ENCODE peak calls at places on chromosomes 5 and 9, in four cellular contexts. T, H, E and A are unnamed samples.
A peak's percentile ranks its signal among the peaks of the same experiment; 100 is the strongest.

GRCh38 chr9:23754551-23754950 is 71.5 kb downstream of the ELAVL2 start:
- DNase-seq in T (no peak), E (no peak), H (no peak), A (no peak)

GRCh38 chr5:112867411-112867810 is 6.3 kb downstream of the SRP19 start:
- DNase-seq in T (no peak), E (no peak), H (no peak), A (no peak)

GRCh38 chr9:5389109-5389732 is 48.5 kb downstream of the PLGRKT start:
- DNase-seq in H (no peak), T (no peak), E (no peak), A (peak; percentile 45)

GRCh38 chr9:90559075-90560073 is 83.2 kb downstream of the DIRAS2 start:
- DNase-seq in H (no peak), E (no peak), T (no peak), A (no peak)

GRCh38 chr5:147509041-147509709 is 693 bp downstream of the DPYSL3 start:
- DNase-seq in T (no peak), E (no peak), H (peak; percentile 58), A (no peak)

GRCh38 chr5:154593091-154593490 is 115.1 kb upstream of the HAND1 start:
- DNase-seq in T (no peak), E (no peak), H (no peak), A (no peak)

GRCh38 chr5:8633706-8634105 is 764.8 kb downstream of the MTRR start:
- DNase-seq in H (no peak), E (no peak), T (no peak), A (no peak)

GRCh38 chr9:37415011-37415719 is 7.3 kb upstream of the GRHPR start:
- DNase-seq in T (peak; percentile 76), E (peak; percentile 88), H (peak; percentile 87), A (no peak)

GRCh38 chr5:36414869-36415282 is 113.2 kb upstream of the RANBP3L start:
- DNase-seq in T (peak; percentile 24), H (peak; percentile 26), E (peak; percentile 39), A (no peak)

GRCh38 chr5:142422426-142422825 is 97.6 kb upstream of the SPRY4 start:
- DNase-seq in T (no peak), H (no peak), E (no peak), A (no peak)

GRCh38 chr9:123710299-123710698 is 219.6 kb downstream of the DENND1A start:
- DNase-seq in E (no peak), T (no peak), H (no peak), A (no peak)

GRCh38 chr9:7148243-7148765 is 390.5 kb downstream of the KDM4C start:
- DNase-seq in T (no peak), E (no peak), H (no peak), A (no peak)

GRCh38 chr5:96247097-96247675 is 185.9 kb downstream of the PCSK1 start:
- DNase-seq in E (no peak), H (no peak), T (no peak), A (no peak)

GRCh38 chr5:133538718-133539117 is 73.6 kb downstream of the FSTL4 start:
- DNase-seq in E (no peak), T (no peak), H (no peak), A (no peak)

GRCh38 chr5:169707714-169708113 is 70.6 kb downstream of the DOCK2 start:
- DNase-seq in E (no peak), T (no peak), H (no peak), A (no peak)

GRCh38 chr5:39505751-39506150 is 81.0 kb upstream of the DAB2 start:
- DNase-seq in H (no peak), E (no peak), T (no peak), A (no peak)

GRCh38 chr5:160152901-160153300 is 33.7 kb upstream of the PWWP2A start:
- DNase-seq in H (no peak), E (no peak), T (no peak), A (no peak)

GRCh38 chr5:59637878-59638580 is 255.5 kb downstream of the PDE4D start:
- DNase-seq in H (no peak), T (no peak), E (no peak), A (no peak)

GRCh38 chr5:52015760-52016159 is 632.5 kb downstream of the ISL1 start:
- DNase-seq in E (no peak), T (peak; percentile 27), H (no peak), A (no peak)

GRCh38 chr5:88877826-88878225 is 5.2 kb downstream of the MEF2C start:
- DNase-seq in T (no peak), H (no peak), E (no peak), A (no peak)

GRCh38 chr5:80754900-80755299 is 100.1 kb upstream of the DHFR start:
- DNase-seq in E (no peak), T (no peak), H (no peak), A (peak; percentile 33)

GRCh38 chr5:126052120-126052519 is 371.1 kb upstream of the GRAMD2B start:
- DNase-seq in E (no peak), H (no peak), T (no peak), A (no peak)

GRCh38 chr5:180121799-180122198 is 50.2 kb upstream of the RNF130 start:
- DNase-seq in H (no peak), T (no peak), E (no peak), A (no peak)

DNA sequence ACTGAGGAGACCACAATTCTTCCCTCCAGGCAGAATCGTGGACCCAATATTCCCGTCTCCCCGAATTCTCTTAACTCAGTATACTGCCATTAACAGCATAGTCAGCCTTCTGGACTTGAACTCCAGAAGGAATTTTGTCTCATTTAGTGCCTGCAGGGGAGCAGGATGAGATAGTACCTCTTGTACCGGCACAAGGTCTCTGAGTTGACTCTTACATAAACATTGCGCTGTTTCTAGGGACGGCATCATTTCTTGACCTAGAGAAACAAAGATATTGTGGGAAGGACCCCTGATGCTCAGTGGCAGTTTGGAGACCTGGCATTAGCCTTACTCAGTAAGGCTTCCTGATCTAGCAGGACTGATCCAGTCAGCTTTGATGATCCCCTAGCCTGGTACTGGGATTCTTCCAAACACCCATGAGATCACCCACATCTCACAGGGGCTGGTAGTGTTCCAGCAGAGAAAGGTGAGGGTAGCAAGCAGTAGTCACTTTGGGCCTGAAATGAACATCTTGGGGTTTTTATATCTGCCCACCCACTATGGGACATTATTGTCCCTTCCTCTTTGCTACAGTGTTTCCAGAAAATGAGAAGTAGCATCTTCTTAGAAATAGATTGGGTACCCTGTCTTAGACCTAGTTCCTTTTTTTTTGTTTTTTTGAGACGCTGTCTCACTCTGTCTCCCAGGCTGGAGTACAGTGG is 249.0 kb upstream of the ANKRD55 start:
- DNase-seq in E (no peak), H (peak; percentile 31), T (no peak), A (no peak)
- H3K9ac ChIP-seq in E (no peak overlapping the region), H (no peak overlapping the region), T (peak overlapping the region; percentile 78), A (no peak overlapping the region)

DNA sequence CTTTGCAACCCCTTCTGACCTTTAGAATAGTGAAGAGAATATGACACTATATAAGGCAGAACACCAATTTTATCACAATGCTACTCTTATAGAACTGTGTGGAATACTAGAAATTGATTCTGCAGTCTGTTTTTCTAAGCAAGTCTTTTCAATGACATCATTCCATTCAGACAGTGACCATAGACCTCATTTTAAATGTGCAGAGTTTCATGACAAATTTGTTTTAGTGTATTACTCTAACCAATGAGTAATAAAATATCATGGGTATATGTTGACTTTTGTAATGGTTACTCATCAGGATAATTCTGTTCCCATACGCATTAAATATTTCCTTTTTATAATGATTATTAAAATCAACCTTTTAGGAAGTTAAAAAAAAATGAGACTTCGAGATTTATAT is 219.9 kb downstream of the COX7C start:
- DNase-seq in H (no peak), T (no peak), E (no peak), A (no peak)
- TF ChIP-seq SMC3 in H (no peak), T (no peak), E (no peak), A (no peak)

GRCh38 chr5:31776976-31777651 is 138.2 kb downstream of the PDZD2 start:
- DNase-seq in T (no peak), E (no peak), H (no peak), A (no peak)

GRCh38 chr5:31771045-31771444 is 132.1 kb downstream of the PDZD2 start:
- DNase-seq in E (no peak), H (no peak), T (no peak), A (peak; percentile 30)

GRCh38 chr5:31771500-31771899 is 132.6 kb downstream of the PDZD2 start:
- DNase-seq in E (no peak), H (no peak), T (no peak), A (no peak)

GRCh38 chr5:31770157-31770556 is 131.2 kb downstream of the PDZD2 start:
- DNase-seq in H (no peak), T (no peak), E (no peak), A (no peak)

DNA sequence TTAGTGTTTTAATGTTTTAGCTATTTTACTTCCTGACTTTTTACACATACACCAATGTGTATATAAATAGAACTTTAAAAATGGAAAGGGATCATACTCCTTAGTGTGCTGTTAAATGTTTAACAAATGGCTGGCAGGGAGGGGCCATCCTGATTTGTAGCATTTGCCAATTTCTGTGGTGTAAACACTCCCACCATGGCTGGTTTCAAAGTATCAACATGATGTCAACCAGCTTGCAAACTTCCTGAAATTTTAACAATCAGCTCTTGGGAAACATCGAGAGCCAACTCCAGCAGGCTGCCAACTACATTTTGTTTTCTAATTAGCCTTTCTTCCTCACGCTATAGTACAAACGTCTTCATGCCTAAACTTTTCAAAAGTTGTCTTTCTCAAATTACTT is 135.8 kb downstream of the PDZD2 start:
- DNase-seq in T (no peak), E (no peak), H (no peak), A (no peak)
- TF ChIP-seq FOXM1 in T (no peak), E (no peak), H (no peak), A (no peak)

GRCh38 chr9:33229359-33230120 is 10.4 kb upstream of the SPINK4 start:
- DNase-seq in E (no peak), T (peak; percentile 78), H (no peak), A (no peak)
- H3K9ac ChIP-seq in E (no peak overlapping the region), T (no peak overlapping the region), H (no peak overlapping the region), A (no peak overlapping the region)

DNA sequence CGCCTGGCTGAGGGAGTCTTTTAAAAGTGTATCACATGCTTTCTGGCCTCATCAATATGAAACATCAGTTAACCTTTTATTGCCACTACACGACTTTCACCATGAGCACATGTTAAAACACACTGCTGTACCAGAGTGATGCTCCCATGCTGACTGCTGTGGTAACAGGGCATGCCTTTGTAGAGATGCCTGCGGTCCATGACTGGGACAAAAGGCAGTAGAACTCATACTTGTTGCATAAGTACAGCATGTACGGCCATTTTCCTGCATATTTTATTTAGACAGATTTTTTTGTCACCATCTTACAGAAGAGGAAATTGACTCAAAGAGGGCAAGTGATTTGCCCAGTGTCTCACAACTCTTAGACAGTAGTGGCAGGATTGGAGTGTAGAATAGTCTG is 105.7 kb upstream of the ADAMTSL1 start:
- DNase-seq in E (no peak), H (no peak), T (no peak), A (no peak)
- TF ChIP-seq SMC3 in E (no peak), H (no peak), T (no peak), A (no peak)

GRCh38 chr5:87061046-87061445 is 206.6 kb upstream of the RASA1 start:
- DNase-seq in H (no peak), E (no peak), T (no peak), A (no peak)
- TF ChIP-seq FOXM1 in H (no peak), E (no peak), T (no peak), A (no peak)

DNA sequence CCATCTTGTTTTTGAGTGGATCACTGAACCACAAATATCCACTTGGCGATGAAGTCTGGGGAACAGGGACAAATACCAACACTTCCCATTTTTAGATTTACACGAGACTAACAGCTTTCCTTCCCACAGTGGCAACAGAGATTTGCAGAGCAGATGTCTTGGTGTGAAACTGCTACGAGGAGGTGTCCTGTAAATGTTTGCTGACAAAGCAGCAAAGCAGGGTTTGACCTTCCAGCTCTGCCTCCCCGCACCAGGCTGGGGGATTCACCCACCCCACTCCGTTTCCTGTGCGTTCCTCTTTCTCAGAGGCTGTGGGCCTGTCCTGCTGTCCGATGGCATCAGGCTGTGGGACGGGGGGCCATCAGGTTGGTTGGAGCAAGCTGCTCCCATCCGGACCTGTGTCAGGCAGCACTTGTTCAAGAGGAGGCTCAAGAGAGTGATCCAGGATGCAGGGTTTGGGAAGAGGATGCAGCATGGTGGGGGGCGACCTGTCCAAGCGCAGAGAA is 693 bp upstream of the RGS3 start:
- DNase-seq in T (no peak), E (no peak), H (no peak), A (no peak)
- H3K9ac ChIP-seq in T (peak overlapping the region; percentile 79), E (no peak overlapping the region), H (no peak overlapping the region), A (no peak overlapping the region)